ENCODE peak calls at places on chromosome 4, in four cellular contexts. One of them, this sample, is unnamed.

GRCh38 chr4:64533637-64534036 is 124.4 kb upstream of the TECRL start:
- DNase-seq in cardiac muscle cell: no peak
- DNase-seq in type B pancreatic cell: no peak
- DNase-seq in upper lobe of left lung: no peak
- DNase-seq in this sample: no peak

GRCh38 chr4:5710962-5711478 is at the start of gene EVC:
- DNase-seq in cardiac muscle cell: peak
- DNase-seq in type B pancreatic cell: peak
- DNase-seq in upper lobe of left lung: peak
- DNase-seq in this sample: peak

GRCh38 chr4:6769984-6770420 is 12.5 kb upstream of the KIAA0232 start:
- DNase-seq in cardiac muscle cell: no peak
- DNase-seq in type B pancreatic cell: no peak
- DNase-seq in upper lobe of left lung: no peak
- DNase-seq in this sample: no peak

GRCh38 chr4:86300516-86300915 is 59.3 kb downstream of the MAPK10 start:
- DNase-seq in cardiac muscle cell: no peak
- DNase-seq in type B pancreatic cell: no peak
- DNase-seq in upper lobe of left lung: no peak
- DNase-seq in this sample: no peak

GRCh38 chr4:38673109-38673978 is 9.3 kb downstream of the KLF3 start:
- DNase-seq in cardiac muscle cell: no peak
- DNase-seq in type B pancreatic cell: no peak
- DNase-seq in upper lobe of left lung: peak
- DNase-seq in this sample: no peak

GRCh38 chr4:25075851-25076250 is 45.1 kb upstream of the LGI2 start:
- DNase-seq in cardiac muscle cell: no peak
- DNase-seq in type B pancreatic cell: no peak
- DNase-seq in upper lobe of left lung: no peak
- DNase-seq in this sample: no peak

GRCh38 chr4:48538358-48538757 is 48.3 kb downstream of the ZAR1 start:
- DNase-seq in cardiac muscle cell: no peak
- DNase-seq in type B pancreatic cell: no peak
- DNase-seq in upper lobe of left lung: no peak
- DNase-seq in this sample: peak

GRCh38 chr4:145613546-145614234 is 5.5 kb upstream of the MMAA start:
- DNase-seq in cardiac muscle cell: no peak
- DNase-seq in type B pancreatic cell: no peak
- DNase-seq in upper lobe of left lung: no peak
- DNase-seq in this sample: peak

GRCh38 chr4:165331823-165332222 is 4.4 kb downstream of the MSMO1 start:
- DNase-seq in cardiac muscle cell: no peak
- DNase-seq in type B pancreatic cell: no peak
- DNase-seq in upper lobe of left lung: no peak
- DNase-seq in this sample: peak

GRCh38 chr4:71266090-71266794 is 72.6 kb upstream of the SLC4A4 start:
- DNase-seq in cardiac muscle cell: peak
- DNase-seq in type B pancreatic cell: no peak
- DNase-seq in upper lobe of left lung: no peak
- DNase-seq in this sample: no peak

GRCh38 chr4:183503497-183504063 is 1.3 kb upstream of the ING2 start:
- DNase-seq in cardiac muscle cell: no peak
- DNase-seq in type B pancreatic cell: no peak
- DNase-seq in upper lobe of left lung: no peak
- DNase-seq in this sample: peak

GRCh38 chr4:173381610-173382009 is 10.9 kb downstream of the SAP30 start:
- DNase-seq in cardiac muscle cell: peak
- DNase-seq in type B pancreatic cell: no peak
- DNase-seq in upper lobe of left lung: no peak
- DNase-seq in this sample: no peak

GRCh38 chr4:7428261-7429068 is 6.3 kb downstream of the PSAPL1 start:
- DNase-seq in cardiac muscle cell: no peak
- DNase-seq in type B pancreatic cell: peak
- DNase-seq in upper lobe of left lung: no peak
- DNase-seq in this sample: no peak

GRCh38 chr4:114782842-114783595 is 184.4 kb downstream of the UGT8 start:
- DNase-seq in cardiac muscle cell: no peak
- DNase-seq in type B pancreatic cell: no peak
- DNase-seq in upper lobe of left lung: no peak
- DNase-seq in this sample: no peak

GRCh38 chr4:1293981-1294380 is 4.3 kb downstream of the MAEA start:
- DNase-seq in cardiac muscle cell: peak
- DNase-seq in type B pancreatic cell: no peak
- DNase-seq in upper lobe of left lung: peak
- DNase-seq in this sample: no peak

GRCh38 chr4:184824776-184825393 is 883 bp downstream of the ACSL1 start:
- DNase-seq in cardiac muscle cell: no peak
- DNase-seq in type B pancreatic cell: no peak
- DNase-seq in upper lobe of left lung: no peak
- DNase-seq in this sample: peak

GRCh38 chr4:164512124-164512523 is 241.8 kb upstream of the SMIM31 start:
- DNase-seq in cardiac muscle cell: no peak
- DNase-seq in type B pancreatic cell: no peak
- DNase-seq in upper lobe of left lung: no peak
- DNase-seq in this sample: no peak

GRCh38 chr4:80711956-80712355 is 318.6 kb upstream of the BMP3 start:
- DNase-seq in cardiac muscle cell: no peak
- DNase-seq in type B pancreatic cell: no peak
- DNase-seq in upper lobe of left lung: no peak
- DNase-seq in this sample: peak